ENCODE peak calls at places on chromosomes 7 and 10, in seven cellular contexts. Y, B, P, F, D, R and Z are unnamed samples.
A peak's percentile ranks its signal among the peaks of the same experiment; 100 is the strongest.

GRCh38 chr7:32518534-32519140 is 23.3 kb downstream of the AVL9 start:
- DNase-seq in Y (no peak), B (peak; percentile 71), P (no peak), F (no peak), D (no peak), R (no peak), Z (no peak)

GRCh38 chr10:132802048-132802447 is 16.1 kb upstream of the NKX6-2 start:
- DNase-seq in Y (no peak), B (no peak), P (no peak), F (no peak), D (no peak), R (no peak), Z (no peak)

GRCh38 chr7:106824458-106824857 is 40.6 kb upstream of the PIK3CG start:
- DNase-seq in Y (no peak), B (peak; percentile 54), P (no peak), F (no peak), D (no peak), R (no peak), Z (no peak)

GRCh38 chr7:139422126-139422525 is 61.3 kb downstream of the KLRG2 start:
- DNase-seq in Y (no peak), B (no peak), P (peak; percentile 44), F (no peak), D (no peak), R (no peak), Z (no peak)

GRCh38 chr10:14758994-14759664 is 15.6 kb downstream of the FAM107B start:
- DNase-seq in Y (no peak), B (no peak), P (no peak), F (no peak), D (no peak), R (no peak), Z (no peak)

GRCh38 chr7:55441668-55442305 is 76.7 kb downstream of the LANCL2 start:
- DNase-seq in Y (no peak), B (peak; percentile 85), P (no peak), F (no peak), D (no peak), R (no peak), Z (no peak)

GRCh38 chr10:86804805-86805204 is 48.4 kb downstream of the BMPR1A start:
- DNase-seq in Y (no peak), B (no peak), P (no peak), F (no peak), D (no peak), R (no peak), Z (no peak)

GRCh38 chr7:125033506-125033905 is 103.9 kb upstream of the POT1 start:
- DNase-seq in Y (no peak), B (no peak), P (no peak), F (no peak), D (no peak), R (no peak), Z (no peak)

GRCh38 chr10:46999217-46999616 is 88.0 kb downstream of the PTPN20 start:
- DNase-seq in Y (no peak), B (no peak), P (no peak), F (no peak), D (no peak), R (no peak), Z (no peak)

GRCh38 chr7:55423891-55424290 is 58.8 kb downstream of the LANCL2 start:
- DNase-seq in Y (no peak), B (peak; percentile 24), P (no peak), F (no peak), D (no peak), R (no peak), Z (no peak)

GRCh38 chr10:55191236-55191860 is 390.3 kb upstream of the PCDH15 start:
- DNase-seq in Y (no peak), B (no peak), P (no peak), F (no peak), D (no peak), R (no peak), Z (no peak)

GRCh38 chr10:317219-317868 is 182.1 kb downstream of the ZMYND11 start:
- DNase-seq in Y (no peak), B (peak; percentile 90), P (no peak), F (no peak), D (no peak), R (no peak), Z (no peak)

GRCh38 chr7:158106272-158106671 is 481.4 kb downstream of the PTPRN2 start:
- DNase-seq in Y (no peak), B (no peak), P (no peak), F (no peak), D (no peak), R (no peak), Z (no peak)

GRCh38 chr10:13555884-13556529 is 27.2 kb upstream of the BEND7 start:
- DNase-seq in Y (no peak), B (no peak), P (no peak), F (no peak), D (no peak), R (peak; percentile 48), Z (no peak)

GRCh38 chr10:88114368-88114767 is 250.9 kb downstream of the PTEN start:
- DNase-seq in Y (no peak), B (peak; percentile 25), P (peak; percentile 60), F (no peak), D (peak; percentile 43), R (no peak), Z (no peak)

GRCh38 chr10:124359336-124359832 is 59.3 kb downstream of the OAT start:
- DNase-seq in Y (no peak), B (no peak), P (no peak), F (no peak), D (no peak), R (no peak), Z (no peak)

GRCh38 chr7:131370523-131370968 is 42.9 kb downstream of the MKLN1 start:
- DNase-seq in Y (no peak), B (peak; percentile 66), P (peak; percentile 4), F (no peak), D (no peak), R (no peak), Z (no peak)

GRCh38 chr10:19408924-19409323 is 360.3 kb downstream of the MALRD1 start:
- DNase-seq in Y (no peak), B (no peak), P (no peak), F (no peak), D (no peak), R (no peak), Z (no peak)

GRCh38 chr10:19416164-19416563 is 367.6 kb downstream of the MALRD1 start:
- DNase-seq in Y (no peak), B (no peak), P (no peak), F (no peak), D (no peak), R (no peak), Z (no peak)

GRCh38 chr10:19412531-19412930 is 363.9 kb downstream of the MALRD1 start:
- DNase-seq in Y (no peak), B (peak; percentile 45), P (peak; percentile 46), F (no peak), D (no peak), R (peak; percentile 8), Z (no peak)

GRCh38 chr10:19411119-19411518 is 362.5 kb downstream of the MALRD1 start:
- DNase-seq in Y (no peak), B (no peak), P (no peak), F (no peak), D (no peak), R (no peak), Z (no peak)
- TF ChIP-seq CTCF in Y (no peak), B (no peak), P (no peak), F (no peak), D (no peak), R (no peak), Z (peak; percentile 34)

DNA sequence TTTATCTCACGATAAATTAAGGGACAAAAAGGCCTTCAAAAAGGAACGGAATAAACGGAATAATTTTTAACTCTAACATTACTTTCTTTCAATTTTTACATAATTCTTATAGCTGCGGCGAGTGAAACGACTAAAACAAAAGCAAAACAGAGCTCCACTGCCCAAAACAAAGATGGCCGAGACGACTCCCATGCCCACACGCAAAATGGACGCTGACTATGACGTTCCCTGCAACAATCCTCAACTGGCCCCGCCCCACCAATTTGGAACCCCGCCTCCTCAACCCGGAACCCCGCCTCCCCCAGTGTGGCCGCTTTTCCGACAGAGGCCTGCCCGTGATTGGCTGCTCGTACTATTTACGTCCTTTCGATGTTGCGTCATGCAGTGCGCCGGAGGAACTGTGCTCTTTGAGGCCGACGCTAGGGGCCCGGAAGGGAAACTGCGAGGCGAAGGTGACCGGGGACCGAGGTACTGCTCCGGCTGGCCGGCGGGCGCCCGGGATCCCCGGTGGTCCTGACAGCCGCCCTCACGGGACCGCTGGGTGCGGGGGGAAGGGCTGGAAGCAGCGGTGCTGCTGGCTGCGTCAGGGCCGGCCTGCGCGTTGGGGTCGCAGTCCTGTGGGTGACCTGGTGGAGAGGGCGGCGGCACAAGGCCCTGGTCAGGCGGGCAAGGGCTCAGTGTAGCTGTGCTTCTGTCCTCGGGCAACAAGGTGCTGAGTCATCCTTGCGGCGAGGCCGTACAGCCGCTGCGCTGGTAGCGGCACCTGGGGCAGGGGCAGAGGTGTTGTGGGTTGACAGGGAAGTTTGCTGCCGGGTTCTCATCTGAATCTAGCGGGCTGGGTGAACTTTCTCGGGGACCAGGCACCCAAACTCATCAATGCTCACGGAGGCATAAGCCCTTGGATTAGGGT is at the start of gene GHITM:
- DNase-seq in Y (peak; percentile 97), B (peak; percentile 98), P (peak; percentile 99), F (peak; percentile 100), D (peak; percentile 99), R (peak; percentile 99), Z (peak; percentile 99)
- TF ChIP-seq CTCF in Y (no peak), B (peak; percentile 43), P (peak; percentile 16), F (peak; percentile 73), D (peak; percentile 39), R (no peak), Z (peak; percentile 58)

GRCh38 chr10:122526892-122527291 is 33.7 kb upstream of the DMBT1 start:
- DNase-seq in Y (no peak), B (no peak), P (peak; percentile 41), F (no peak), D (no peak), R (no peak), Z (no peak)

GRCh38 chr10:122521011-122521410 is 39.5 kb upstream of the DMBT1 start:
- DNase-seq in Y (no peak), B (no peak), P (no peak), F (no peak), D (no peak), R (no peak), Z (no peak)

GRCh38 chr10:122524811-122525210 is 35.7 kb upstream of the DMBT1 start:
- DNase-seq in Y (no peak), B (no peak), P (no peak), F (no peak), D (no peak), R (no peak), Z (no peak)

GRCh38 chr10:122530177-122530576 is 30.4 kb upstream of the DMBT1 start:
- DNase-seq in Y (no peak), B (no peak), P (no peak), F (no peak), D (no peak), R (no peak), Z (no peak)

GRCh38 chr10:122525788-122526187 is 34.8 kb upstream of the DMBT1 start:
- DNase-seq in Y (no peak), B (no peak), P (peak; percentile 52), F (no peak), D (no peak), R (no peak), Z (no peak)
- TF ChIP-seq CTCF in Y (no peak), B (peak; percentile 12), P (peak; percentile 47), F (peak; percentile 55), D (no peak), R (peak; percentile 26), Z (peak; percentile 50)

DNA sequence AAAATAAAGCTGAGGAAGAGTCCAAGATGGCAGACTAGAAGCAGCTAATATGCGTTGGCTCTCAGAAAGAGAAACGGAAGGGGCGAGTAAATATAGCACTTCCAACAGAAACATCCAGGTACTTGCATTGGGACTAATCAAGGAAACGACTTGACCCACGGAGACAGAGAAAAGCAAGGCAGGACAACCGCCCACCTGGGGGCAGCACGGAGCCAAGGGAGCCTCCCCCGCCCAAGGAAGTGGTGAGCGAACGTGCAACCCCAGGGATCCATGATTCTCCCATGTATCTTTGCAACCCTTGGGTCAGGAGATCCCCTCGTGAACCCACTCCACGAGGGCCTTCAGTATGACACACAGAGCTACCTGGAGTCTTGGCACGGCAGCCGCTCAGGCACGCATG is 45.4 kb upstream of the GRM3 start:
- DNase-seq in Y (no peak), B (no peak), P (peak; percentile 16), F (no peak), D (no peak), R (peak; percentile 34), Z (peak; percentile 24)
- TF ChIP-seq CTCF in Y (no peak), B (no peak), P (peak; percentile 19), F (no peak), D (no peak), R (peak; percentile 21), Z (peak; percentile 40)